ENCODE peak calls at places on chromosomes 5 and 9, in four cellular contexts. W is K562, Y is GM12891, P is GM12878. J is an unnamed sample.

GRCh38 chr5:107553063-107553676 is 117.6 kb downstream of the EFNA5 start:
- DNase-seq in Y (no peak), P (no peak), W (no peak), J (no peak)

GRCh38 chr5:173742432-173742816 is 126.0 kb upstream of the BOD1 start:
- DNase-seq in W (no peak), P (peak), Y (peak), J (no peak)

GRCh38 chr5:139808481-139809330 is 13.1 kb downstream of the PSD2 start:
- DNase-seq in W (peak), P (no peak), Y (peak), J (no peak)

GRCh38 chr5:163910226-163910625 is 404.8 kb downstream of the MAT2B start:
- DNase-seq in Y (no peak), P (no peak), W (no peak), J (no peak)

GRCh38 chr5:966345-966710 is 42.3 kb upstream of the NKD2 start:
- DNase-seq in W (no peak), Y (no peak), P (no peak), J (no peak)

GRCh38 chr9:122058707-122059106 is 34.4 kb downstream of the TTLL11 start:
- DNase-seq in P (no peak), W (no peak), Y (no peak), J (no peak)

GRCh38 chr9:133144887-133145466 is 18.7 kb downstream of the GBGT1 start:
- DNase-seq in P (no peak), W (no peak), Y (no peak), J (no peak)

GRCh38 chr9:126526218-126527108 is 87.3 kb upstream of the LMX1B start:
- DNase-seq in P (no peak), Y (no peak), W (no peak), J (no peak)

GRCh38 chr5:150486402-150487198 is 21.3 kb upstream of the NDST1 start:
- DNase-seq in W (peak), P (no peak), Y (peak), J (peak)

GRCh38 chr5:122408592-122409219 is 96.7 kb downstream of the SNCAIP start:
- DNase-seq in Y (no peak), P (no peak), W (no peak), J (no peak)

GRCh38 chr5:38921174-38921573 is 75.4 kb downstream of the OSMR start:
- DNase-seq in Y (no peak), P (no peak), W (no peak), J (no peak)

GRCh38 chr5:38926121-38926520 is 80.3 kb downstream of the OSMR start:
- DNase-seq in Y (no peak), P (no peak), W (no peak), J (no peak)

GRCh38 chr5:38925154-38925925 is 79.5 kb downstream of the OSMR start:
- DNase-seq in Y (no peak), W (no peak), P (no peak), J (no peak)

GRCh38 chr5:38923661-38924451 is 78.0 kb downstream of the OSMR start:
- DNase-seq in P (no peak), Y (no peak), W (no peak), J (no peak)

DNA sequence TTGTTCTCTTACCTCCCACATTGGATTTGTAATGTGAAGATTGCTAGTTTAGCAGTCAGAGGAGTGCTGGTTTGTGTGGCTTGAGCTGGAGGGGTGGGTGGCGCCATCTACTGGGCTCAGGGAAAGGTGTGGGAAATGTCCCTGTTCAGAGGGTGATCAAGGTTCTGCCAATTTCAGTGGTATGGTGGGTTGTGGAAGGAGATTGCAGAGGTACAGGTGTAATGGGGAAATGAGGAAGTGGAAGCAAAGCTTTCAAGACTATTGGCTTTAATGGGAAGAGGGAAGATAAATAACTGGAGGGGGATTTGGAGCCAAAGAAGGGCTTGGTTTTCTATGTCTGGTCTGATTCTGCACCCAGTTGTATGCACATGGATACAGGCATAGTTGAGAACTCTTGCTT is 76.4 kb downstream of the OSMR start:
- DNase-seq in W (peak), Y (peak), P (no peak), J (peak)
- TF ChIP-seq SPI1 in W (peak), Y (peak), P (peak), J (no peak)

DNA sequence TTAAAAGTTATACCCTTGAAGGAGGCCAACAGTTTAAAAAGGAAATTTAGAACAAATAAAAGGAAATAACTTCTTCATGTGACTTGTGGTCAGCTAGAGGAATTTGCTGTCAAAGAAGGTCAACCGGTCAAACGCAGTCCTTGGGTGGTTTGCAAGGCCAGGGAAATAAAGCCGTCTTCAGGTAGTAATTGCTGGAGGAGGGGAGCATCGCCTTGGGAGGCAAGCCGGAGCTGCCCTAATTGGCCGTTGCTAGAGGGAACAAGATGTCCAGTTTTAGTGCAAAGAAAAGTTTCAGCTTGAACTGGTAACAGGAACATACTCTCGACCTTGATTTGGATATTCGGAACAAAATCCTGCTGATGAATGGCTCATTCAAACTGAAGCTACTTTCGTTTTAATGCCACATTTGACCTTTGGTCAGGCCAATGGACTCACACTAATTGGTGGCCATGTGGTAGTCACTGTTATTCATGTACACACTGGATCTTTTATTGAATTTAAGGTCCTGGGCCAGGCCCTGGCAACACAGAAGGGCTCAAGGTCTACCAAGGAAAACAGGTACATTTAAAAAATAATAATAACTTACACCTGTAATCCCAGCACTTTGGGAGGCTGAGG is 47.0 kb upstream of the MYO10 start:
- DNase-seq in Y (no peak), W (no peak), P (no peak), J (no peak)
- TF ChIP-seq SPI1 in Y (no peak), W (no peak), P (no peak), J (no peak)

GRCh38 chr5:6868170-6868569 is 154.9 kb downstream of the TENT4A start:
- DNase-seq in Y (no peak), P (no peak), W (no peak), J (no peak)
- TF ChIP-seq SPI1 in Y (no peak), P (no peak), W (no peak), J (no peak)

DNA sequence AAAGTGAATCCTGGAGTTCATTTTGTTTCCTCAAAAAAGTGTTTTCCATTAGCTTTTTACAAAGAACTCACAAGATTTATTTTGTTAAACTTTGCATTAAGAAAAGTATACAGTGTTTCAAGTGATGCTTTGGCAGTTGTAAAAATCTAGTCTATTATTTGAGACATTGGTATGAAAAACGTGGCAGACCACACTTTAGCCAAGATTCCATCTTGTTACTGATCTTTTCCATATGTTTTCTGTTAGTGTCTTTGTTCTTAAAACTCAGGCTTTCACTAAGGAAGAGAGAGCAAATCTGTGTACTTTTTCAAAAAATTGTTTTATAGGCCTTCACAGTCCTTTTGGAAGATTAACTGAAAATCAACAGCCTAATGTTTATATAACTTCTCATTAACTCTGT is 1.3 kb upstream of the OMD start:
- DNase-seq in Y (no peak), W (no peak), P (no peak), J (no peak)
- TF ChIP-seq SPI1 in Y (no peak), W (no peak), P (no peak), J (no peak)

GRCh38 chr5:112420111-112420864 is 1.2 kb upstream of the EPB41L4A start:
- DNase-seq in P (peak), Y (peak), W (peak), J (no peak)
- TF ChIP-seq SPI1 in P (no peak), Y (no peak), W (no peak), J (no peak)

J was measured in HL-60.